ENCODE peak calls at places on chromosomes 16 and 17, in four cellular contexts. S, C, F and X are unnamed samples.

GRCh38 chr17:8712698-8713097 is 31.9 kb downstream of the CCDC42 start:
- DNase-seq in S (no peak), C (no peak), F (no peak), X (no peak)

GRCh38 chr17:7251330-7252175 is at the start of gene CTDNEP1:
- DNase-seq in S (peak; percentile 96), C (peak; percentile 99), F (peak; percentile 83), X (peak; percentile 99)

GRCh38 chr17:50027639-50028206 is 28.2 kb upstream of the ITGA3 start:
- DNase-seq in S (peak; percentile 56), C (no peak), F (peak; percentile 7), X (peak; percentile 84)

GRCh38 chr17:30921544-30922196 is at the start of gene ADAP2:
- DNase-seq in S (peak; percentile 69), C (no peak), F (peak; percentile 72), X (peak; percentile 19)

GRCh38 chr16:23678430-23679273 is at the start of gene PLK1:
- DNase-seq in S (peak; percentile 92), C (peak; percentile 90), F (peak; percentile 88), X (peak; percentile 76)

GRCh38 chr17:1695365-1695764 is 10.7 kb upstream of the PRPF8 start:
- DNase-seq in S (no peak), C (no peak), F (no peak), X (no peak)

GRCh38 chr16:89330177-89330856 is 112.8 kb downstream of the ZNF778 start:
- DNase-seq in S (no peak), C (peak; percentile 84), F (peak; percentile 51), X (peak; percentile 92)

GRCh38 chr17:76714822-76715461 is 4.2 kb upstream of the MXRA7 start:
- DNase-seq in S (peak; percentile 76), C (no peak), F (no peak), X (no peak)

GRCh38 chr16:5071681-5072333 is at the start of gene ALG1:
- DNase-seq in S (peak; percentile 98), C (peak; percentile 83), F (peak; percentile 97), X (peak; percentile 57)

GRCh38 chr16:27817038-27817437 is 246.5 kb downstream of the GSG1L start:
- DNase-seq in S (peak; percentile 4), C (no peak), F (no peak), X (no peak)

GRCh38 chr16:63904930-63905329 is 1216.9 kb downstream of the CDH11 start:
- DNase-seq in S (no peak), C (no peak), F (no peak), X (no peak)

GRCh38 chr17:77295410-77295809 is 154.6 kb downstream of the SEC14L1 start:
- DNase-seq in S (no peak), C (no peak), F (no peak), X (no peak)

GRCh38 chr16:55052335-55053070 is 121.8 kb downstream of the IRX5 start:
- DNase-seq in S (no peak), C (no peak), F (no peak), X (no peak)

GRCh38 chr16:8959921-8960787 is 3.6 kb downstream of the USP7 start:
- DNase-seq in S (peak; percentile 52), C (peak; percentile 98), F (no peak), X (no peak)

GRCh38 chr17:6024576-6024975 is 45.6 kb upstream of the WSCD1 start:
- DNase-seq in S (no peak), C (no peak), F (no peak), X (no peak)

GRCh38 chr17:50264263-50265113 is 9.8 kb upstream of the TMEM92 start:
- DNase-seq in S (peak; percentile 67), C (no peak), F (peak; percentile 36), X (no peak)

GRCh38 chr17:16443390-16444257 is 28.3 kb downstream of the TRPV2 start:
- DNase-seq in S (no peak), C (no peak), F (no peak), X (no peak)

GRCh38 chr17:80850109-80850508 is 141.5 kb upstream of the CHMP6 start:
- DNase-seq in S (no peak), C (no peak), F (no peak), X (no peak)

GRCh38 chr16:85649978-85650863 is 37.1 kb downstream of the GSE1 start:
- DNase-seq in S (peak; percentile 66), C (no peak), F (no peak), X (no peak)

GRCh38 chr17:42118545-42118944 is 2.6 kb downstream of the KAT2A start:
- DNase-seq in S (peak; percentile 56), C (peak; percentile 52), F (peak; percentile 41), X (peak; percentile 13)

GRCh38 chr16:67150058-67150832 is 553 bp downstream of the B3GNT9 start:
- DNase-seq in S (peak; percentile 97), C (no peak), F (peak; percentile 75), X (no peak)

GRCh38 chr17:6374271-6374691 is 60.6 kb downstream of the AIPL1 start:
- DNase-seq in S (no peak), C (no peak), F (no peak), X (peak; percentile 61)

GRCh38 chr17:50681260-50682200 is 26.2 kb downstream of the ANKRD40 start:
- DNase-seq in S (peak; percentile 94), C (peak; percentile 69), F (peak; percentile 73), X (peak; percentile 73)

GRCh38 chr16:67169642-67170167 is 633 bp upstream of the NOL3 start:
- DNase-seq in S (peak; percentile 73), C (peak; percentile 54), F (peak; percentile 42), X (no peak)

GRCh38 chr17:19254651-19255050 is 17.5 kb downstream of the EPN2 start:
- DNase-seq in S (no peak), C (no peak), F (no peak), X (no peak)

GRCh38 chr16:51638338-51639135 is 487.5 kb upstream of the SALL1 start:
- DNase-seq in S (no peak), C (no peak), F (no peak), X (no peak)

GRCh38 chr17:8221663-8222379 is 11.4 kb upstream of the AURKB start:
- DNase-seq in S (peak; percentile 60), C (no peak), F (peak; percentile 20), X (no peak)

GRCh38 chr17:2416010-2416734 is 15.3 kb upstream of the MNT start:
- DNase-seq in S (peak; percentile 88), C (peak; percentile 61), F (peak; percentile 74), X (no peak)

GRCh38 chr16:46822270-46822669 is 8.7 kb downstream of the C16orf87 start:
- DNase-seq in S (no peak), C (no peak), F (no peak), X (no peak)

GRCh38 chr16:65667013-65667578 is 545.2 kb upstream of the CDH11 start:
- DNase-seq in S (no peak), C (peak; percentile 9), F (no peak), X (no peak)

GRCh38 chr17:33962857-33963655 is 292.0 kb upstream of the CCL2 start:
- DNase-seq in S (no peak), C (no peak), F (no peak), X (no peak)

GRCh38 chr16:15854906-15855703 is 1.7 kb downstream of the MYH11 start:
- DNase-seq in S (no peak), C (no peak), F (no peak), X (no peak)

GRCh38 chr16:19168173-19169080 is at the start of gene SYT17:
- DNase-seq in S (peak; percentile 88), C (no peak), F (no peak), X (no peak)

GRCh38 chr17:28547096-28547622 is 5.3 kb downstream of the UNC119 start:
- DNase-seq in S (no peak), C (no peak), F (no peak), X (no peak)

GRCh38 chr17:40937384-40937819 is at the start of gene KRT23:
- DNase-seq in S (no peak), C (no peak), F (no peak), X (no peak)

DNA sequence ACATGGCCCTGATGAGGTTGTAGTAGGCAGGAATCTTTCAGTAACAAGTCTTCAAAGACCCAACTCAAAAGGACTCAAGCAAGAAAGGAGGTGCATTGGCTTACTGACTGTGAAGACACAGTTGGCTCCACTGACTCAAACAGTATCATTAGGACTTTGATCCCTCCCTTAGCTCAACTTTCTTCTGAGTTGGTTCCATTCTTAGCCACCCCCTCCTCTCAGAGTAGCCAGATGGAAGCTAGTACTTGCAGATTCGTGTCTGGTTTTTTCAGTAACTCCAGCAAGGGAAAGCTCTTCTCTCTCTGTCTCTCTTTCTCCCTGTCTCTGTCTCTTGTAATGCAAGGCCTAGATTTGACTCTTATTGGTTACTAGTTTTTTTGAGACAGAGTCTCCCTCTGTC is 5.0 kb upstream of the MAPK3 start:
- DNase-seq in S (no peak), C (no peak), F (no peak), X (no peak)
- TF ChIP-seq ELF1 in S (no peak), C (no peak), F (no peak), X (no peak)

GRCh38 chr16:13606804-13607203 is 313.1 kb upstream of the ERCC4 start:
- DNase-seq in S (no peak), C (no peak), F (no peak), X (no peak)

GRCh38 chr16:13611596-13611995 is 308.4 kb upstream of the ERCC4 start:
- DNase-seq in S (no peak), C (no peak), F (no peak), X (no peak)

GRCh38 chr16:13612623-13613022 is 307.3 kb upstream of the ERCC4 start:
- DNase-seq in S (no peak), C (no peak), F (no peak), X (no peak)

GRCh38 chr16:13607289-13607688 is 312.7 kb upstream of the ERCC4 start:
- DNase-seq in S (no peak), C (no peak), F (no peak), X (no peak)
- TF ChIP-seq ELF1 in S (no peak), C (no peak), F (no peak), X (no peak)

GRCh38 chr17:78840530-78840779 is 159 bp downstream of the USP36 start:
- DNase-seq in S (no peak), C (no peak), F (no peak), X (no peak)

GRCh38 chr17:78836420-78837021 is 4.1 kb downstream of the USP36 start:
- DNase-seq in S (peak; percentile 67), C (no peak), F (no peak), X (no peak)

GRCh38 chr17:78839173-78839761 is 1.3 kb downstream of the USP36 start:
- DNase-seq in S (no peak), C (no peak), F (peak; percentile 13), X (no peak)

GRCh38 chr17:78839762-78840529 is 668 bp downstream of the USP36 start:
- DNase-seq in S (peak; percentile 79), C (peak; percentile 44), F (no peak), X (no peak)

GRCh38 chr17:78838574-78839005 is 2.0 kb downstream of the USP36 start:
- DNase-seq in S (no peak), C (peak; percentile 81), F (peak; percentile 12), X (no peak)
- TF ChIP-seq ELF1 in S (no peak), C (no peak), F (no peak), X (no peak)

GRCh38 chr16:3051489-3051888 is 5.1 kb downstream of the MMP25 start:
- DNase-seq in S (no peak), C (no peak), F (no peak), X (no peak)
- TF ChIP-seq ELF1 in S (no peak), C (no peak), F (no peak), X (no peak)

GRCh38 chr16:1656808-1657617 is 21.1 kb upstream of the JPT2 start:
- DNase-seq in S (peak; percentile 53), C (no peak), F (no peak), X (no peak)
- TF ChIP-seq ELF1 in S (no peak), C (no peak), F (no peak), X (no peak)